ENCODE peak calls at places on chromosomes 5 and 9, in eight cellular contexts. B is HS-27A; N is HTR-8/SVneo; E is substantia nigra; H is NCI-H2029; U is astrocyte; D is stimulated activated CD8-positive, alpha-beta memory T cell treated with anti-CD3 and anti-CD28 coated beads, Interleukin-2, amount 100 ng/mL, for 1 hour; Y is CD8-positive, alpha-beta T cell. P is an unnamed sample.

GRCh38 chr5:78269088-78269703 is 25.3 kb downstream of the AP3B1 start:
- DNase-seq in B (no peak), N (no peak), E (no peak), H (no peak), U (no peak), D (no peak), Y (no peak), P (no peak)

GRCh38 chr5:69334793-69335268 is 2.2 kb upstream of the CCDC125 start:
- DNase-seq in B (no peak), N (peak; percentile 77), E (peak; percentile 78), H (peak; percentile 75), U (peak; percentile 58), D (peak; percentile 55), Y (peak; percentile 56), P (peak; percentile 72)

GRCh38 chr5:166354277-166354676 is 1937.2 kb upstream of the WWC1 start:
- DNase-seq in B (no peak), N (no peak), E (no peak), H (no peak), U (peak; percentile 10), D (no peak), Y (no peak), P (no peak)

GRCh38 chr9:128382261-128382660 is 11.1 kb downstream of the URM1 start:
- DNase-seq in B (no peak), N (no peak), E (peak; percentile 74), H (no peak), U (no peak), D (no peak), Y (no peak), P (peak; percentile 52)

GRCh38 chr9:90326219-90326618 is 316.4 kb downstream of the DIRAS2 start:
- DNase-seq in B (no peak), N (no peak), E (no peak), H (no peak), U (peak; percentile 16), D (no peak), Y (no peak), P (no peak)

GRCh38 chr5:169183581-169183980 is 117.4 kb downstream of the SLIT3 start:
- DNase-seq in B (no peak), N (no peak), E (no peak), H (no peak), U (peak; percentile 57), D (no peak), Y (no peak), P (no peak)

GRCh38 chr9:92961627-92962302 is 14.4 kb downstream of the FGD3 start:
- DNase-seq in B (no peak), N (no peak), E (no peak), H (no peak), U (no peak), D (no peak), Y (no peak), P (no peak)

GRCh38 chr9:104346645-104347175 is 157.4 kb upstream of the OR13F1 start:
- DNase-seq in B (no peak), N (no peak), E (no peak), H (no peak), U (no peak), D (no peak), Y (no peak), P (no peak)

GRCh38 chr9:32587901-32588300 is 14.9 kb upstream of the NDUFB6 start:
- DNase-seq in B (no peak), N (no peak), E (no peak), H (no peak), U (peak; percentile 78), D (no peak), Y (no peak), P (no peak)

GRCh38 chr9:135105211-135105745 is 17.8 kb downstream of the OLFM1 start:
- DNase-seq in B (no peak), N (no peak), E (no peak), H (no peak), U (no peak), D (no peak), Y (no peak), P (no peak)

GRCh38 chr9:70407081-70407503 is 7.4 kb downstream of the KLF9 start:
- DNase-seq in B (no peak), N (no peak), E (no peak), H (no peak), U (peak; percentile 97), D (no peak), Y (no peak), P (no peak)

GRCh38 chr5:73640861-73641320 is 14.9 kb downstream of the ARHGEF28 start:
- DNase-seq in B (no peak), N (no peak), E (no peak), H (peak; percentile 35), U (peak; percentile 90), D (no peak), Y (no peak), P (no peak)

GRCh38 chr9:125125523-125125922 is 17.8 kb downstream of the SCAI start:
- DNase-seq in B (no peak), N (no peak), E (no peak), H (no peak), U (peak; percentile 22), D (no peak), Y (no peak), P (no peak)

GRCh38 chr5:177447611-177448243 is 1.1 kb downstream of the PRR7 start:
- DNase-seq in B (peak; percentile 75), N (peak; percentile 92), E (peak; percentile 95), H (peak; percentile 39), U (peak; percentile 60), D (no peak), Y (no peak), P (peak; percentile 57)

GRCh38 chr9:38068616-38068865 is 486 bp downstream of the SHB start:
- DNase-seq in B (no peak), N (no peak), E (no peak), H (no peak), U (no peak), D (peak; percentile 17), Y (no peak), P (peak; percentile 23)

GRCh38 chr9:76677481-76678055 is 86.7 kb upstream of the PCA3 start:
- DNase-seq in B (no peak), N (peak; percentile 38), E (no peak), H (peak; percentile 67), U (peak; percentile 75), D (no peak), Y (no peak), P (no peak)

GRCh38 chr5:101590384-101590783 is 687.3 kb upstream of the ST8SIA4 start:
- DNase-seq in B (no peak), N (no peak), E (no peak), H (no peak), U (no peak), D (no peak), Y (no peak), P (no peak)

P was measured in nucleus accumbens.